ENCODE peak calls at places on chromosomes 6 and 20, in four cellular contexts. S is ELR, V is psoas muscle, I is stromal cell of bone marrow. X is an unnamed sample.

GRCh38 chr20:4962257-4962855 is 39.0 kb downstream of the SLC23A2 start:
- DNase-seq in S (no peak), I (no peak), V (no peak), X (no peak)

GRCh38 chr6:154228521-154228905 is 128.1 kb downstream of the IPCEF1 start:
- DNase-seq in I (no peak), S (no peak), V (no peak), X (no peak)

GRCh38 chr6:168827484-168827883 is 386.5 kb downstream of the SMOC2 start:
- DNase-seq in V (no peak), I (no peak), S (no peak), X (no peak)

GRCh38 chr6:136317023-136317649 is 27.5 kb upstream of the BCLAF1 start:
- DNase-seq in V (no peak), I (peak), S (peak), X (no peak)

GRCh38 chr20:870758-871157 is 37.2 kb downstream of the FAM110A start:
- DNase-seq in I (no peak), S (no peak), V (no peak), X (no peak)

GRCh38 chr6:21999012-21999528 is 297.8 kb downstream of the PRL start:
- DNase-seq in I (peak), V (no peak), S (peak), X (no peak)

GRCh38 chr6:125871365-125871764 is 80.6 kb downstream of the NCOA7 start:
- DNase-seq in I (no peak), V (no peak), S (no peak), X (no peak)

GRCh38 chr20:32917191-32917950 is 58.6 kb downstream of the EFCAB8 start:
- DNase-seq in V (no peak), S (no peak), I (no peak), X (no peak)

GRCh38 chr6:41092421-41093140 is 19.8 kb downstream of the NFYA start:
- DNase-seq in S (peak), I (no peak), V (no peak), X (no peak)

GRCh38 chr20:44185574-44185973 is 1.4 kb downstream of the JPH2 start:
- DNase-seq in S (no peak), V (no peak), I (no peak), X (no peak)

GRCh38 chr6:36897629-36898028 is 11.9 kb downstream of the C6orf89 start:
- DNase-seq in V (no peak), S (peak), I (no peak), X (no peak)

GRCh38 chr6:149867876-149868640 is 3.9 kb upstream of the LRP11 start:
- DNase-seq in S (peak), V (no peak), I (no peak), X (no peak)

GRCh38 chr6:116011520-116011919 is 49.2 kb downstream of the FRK start:
- DNase-seq in I (no peak), V (no peak), S (peak), X (no peak)

GRCh38 chr6:152293404-152293803 is 343.8 kb downstream of the SYNE1 start:
- DNase-seq in I (no peak), V (peak), S (no peak), X (no peak)

GRCh38 chr6:37940074-37940847 is 120.7 kb downstream of the ZFAND3 start:
- DNase-seq in S (no peak), I (no peak), V (no peak), X (no peak)

GRCh38 chr6:20907486-20908071 is 373.3 kb downstream of the CDKAL1 start:
- DNase-seq in I (peak), S (no peak), V (no peak), X (no peak)

GRCh38 chr20:31475472-31476312 is 604 bp downstream of the REM1 start:
- DNase-seq in S (no peak), I (no peak), V (no peak), X (no peak)

GRCh38 chr6:56807335-56807991 is 147.4 kb upstream of the BEND6 start:
- DNase-seq in V (no peak), S (no peak), I (no peak), X (no peak)

GRCh38 chr6:52643158-52643557 is 27.8 kb upstream of the TMEM14A start:
- DNase-seq in V (no peak), S (no peak), I (peak), X (no peak)

GRCh38 chr6:73227606-73228255 is 2.4 kb upstream of the KHDC1L start:
- DNase-seq in I (no peak), V (no peak), S (no peak), X (no peak)

GRCh38 chr6:159075506-159076100 is 30.8 kb upstream of the TAGAP start:
- DNase-seq in S (peak), V (no peak), I (peak), X (no peak)

GRCh38 chr6:35590622-35591066 is 77.9 kb upstream of the TULP1 start:
- DNase-seq in I (no peak), V (peak), S (no peak), X (no peak)

GRCh38 chr6:137846772-137847313 is 20.2 kb upstream of the TNFAIP3 start:
- DNase-seq in V (peak), I (no peak), S (no peak), X (peak)

GRCh38 chr20:62183426-62184142 is 756 bp downstream of the MTG2 start:
- DNase-seq in I (no peak), V (peak), S (peak), X (no peak)

GRCh38 chr6:10730254-10730653 is 7.4 kb downstream of the TMEM14C start:
- DNase-seq in V (no peak), I (no peak), S (no peak), X (no peak)

GRCh38 chr20:9609892-9610502 is 95.6 kb downstream of the LAMP5 start:
- DNase-seq in V (no peak), I (peak), S (peak), X (peak)

GRCh38 chr6:134288538-134289203 is 29.2 kb downstream of the SGK1 start:
- DNase-seq in V (no peak), S (peak), I (peak), X (peak)

GRCh38 chr6:5333653-5334052 is 72.3 kb downstream of the FARS2 start:
- DNase-seq in I (peak), V (no peak), S (peak), X (no peak)

GRCh38 chr6:17828149-17828548 is 121.4 kb upstream of the NUP153 start:
- DNase-seq in S (no peak), V (no peak), I (no peak), X (no peak)

GRCh38 chr6:15620616-15621015 is 42.2 kb downstream of the DTNBP1 start:
- DNase-seq in S (no peak), V (no peak), I (no peak), X (no peak)

GRCh38 chr6:100078509-100078908 is 84.5 kb upstream of the MCHR2 start:
- DNase-seq in V (no peak), I (peak), S (peak), X (no peak)

GRCh38 chr6:66735106-66735890 is 1028.3 kb upstream of the EYS start:
- DNase-seq in I (no peak), S (no peak), V (no peak), X (no peak)

GRCh38 chr6:11096109-11096508 is 2.5 kb downstream of the SMIM13 start:
- DNase-seq in V (no peak), S (peak), I (peak), X (no peak)

GRCh38 chr20:40563296-40563950 is 125.6 kb downstream of the MAFB start:
- DNase-seq in V (no peak), S (peak), I (no peak), X (no peak)

GRCh38 chr20:1330075-1330830 is 1.3 kb upstream of the SDCBP2 start:
- DNase-seq in S (no peak), V (peak), I (no peak), X (no peak)

X was measured in CD14-positive monocyte.